ENCODE peak calls at places on chromosomes 1 and 21, in four cellular contexts. A is non-pigmented ciliary epithelial cell, S is cardiac muscle cell, R is pulmonary artery endothelial cell. Q is an unnamed sample.

GRCh38 chr1:3000671-3001470 is 20.4 kb upstream of the ACTRT2 start:
- DNase-seq in A (no peak), R (no peak), S (no peak), Q (no peak)

GRCh38 chr1:183605904-183606303 is 15.6 kb upstream of the NCF2 start:
- DNase-seq in A (no peak), R (no peak), S (no peak), Q (no peak)

GRCh38 chr1:81325404-81325803 is 475.3 kb upstream of the ADGRL2 start:
- DNase-seq in R (no peak), S (no peak), A (no peak), Q (no peak)

GRCh38 chr21:16644690-16645089 is 868.2 kb upstream of the CXADR start:
- DNase-seq in A (no peak), R (no peak), S (peak; percentile 40), Q (no peak)

GRCh38 chr21:45642122-45642813 is 1.3 kb upstream of the PCBP3 start:
- DNase-seq in S (peak; percentile 35), A (no peak), R (no peak), Q (no peak)

GRCh38 chr1:29575277-29575676 is 339.0 kb downstream of the PTPRU start:
- DNase-seq in A (no peak), R (no peak), S (no peak), Q (no peak)

GRCh38 chr1:202158810-202159533 is 1.4 kb downstream of the PTPN7 start:
- DNase-seq in R (no peak), A (no peak), S (no peak), Q (no peak)

GRCh38 chr1:247209306-247209900 is 37.6 kb upstream of the ZNF124 start:
- DNase-seq in R (no peak), S (peak; percentile 10), A (no peak), Q (no peak)

GRCh38 chr21:43753439-43753799 is 22.7 kb downstream of the CSTB start:
- DNase-seq in S (no peak), R (no peak), A (no peak), Q (no peak)

GRCh38 chr1:54583868-54584267 is 35.8 kb downstream of the ACOT11 start:
- DNase-seq in S (no peak), R (no peak), A (no peak), Q (no peak)

GRCh38 chr21:26846036-26846931 is 1.1 kb upstream of the ADAMTS1 start:
- DNase-seq in A (no peak), R (no peak), S (peak; percentile 93), Q (no peak)

GRCh38 chr1:181152892-181153633 is 64.6 kb downstream of the IER5 start:
- DNase-seq in S (peak; percentile 97), A (peak; percentile 88), R (peak; percentile 93), Q (peak; percentile 78)

GRCh38 chr1:169925505-169926482 is 32.1 kb upstream of the SCYL3 start:
- DNase-seq in S (no peak), A (no peak), R (no peak), Q (no peak)

GRCh38 chr1:89125571-89126233 is at the start of gene GBP2:
- DNase-seq in A (peak; percentile 60), R (peak; percentile 48), S (peak; percentile 72), Q (peak; percentile 46)

GRCh38 chr1:167715653-167716302 is 6.0 kb upstream of the MPZL1 start:
- DNase-seq in R (no peak), A (no peak), S (no peak), Q (no peak)

GRCh38 chr1:48532976-48533375 is 61.0 kb upstream of the SPATA6 start:
- DNase-seq in A (no peak), S (no peak), R (no peak), Q (no peak)

GRCh38 chr1:67566803-67567202 is 118.2 kb upstream of the GADD45A start:
- DNase-seq in R (no peak), S (peak; percentile 27), A (no peak), Q (no peak)